ENCODE peak calls at places on chromosomes 2 and 18, in seven cellular contexts. R, T, P, L, Y, E and S are unnamed samples.

GRCh38 chr2:240646061-240646899 is 21.0 kb downstream of the GPR35 start:
- DNase-seq in Y (no peak), T (no peak), E (peak; percentile 59), L (no peak), R (no peak), P (no peak), S (no peak)

GRCh38 chr2:158723921-158724802 is 71.0 kb upstream of the DAPL1 start:
- DNase-seq in T (peak; percentile 63), E (peak; percentile 27), Y (peak; percentile 55), P (no peak), R (peak; percentile 35), L (peak; percentile 35), S (peak; percentile 89)

GRCh38 chr2:33602216-33602830 is 3.2 kb upstream of the FAM98A start:
- DNase-seq in P (no peak), E (no peak), Y (no peak), R (no peak), T (no peak), L (no peak), S (no peak)

GRCh38 chr2:231191896-231192872 is 6.2 kb upstream of the ARMC9 start:
- DNase-seq in T (peak; percentile 70), Y (peak; percentile 80), R (peak; percentile 62), L (no peak), P (peak; percentile 89), E (peak; percentile 63), S (peak; percentile 40)

GRCh38 chr2:56714400-56714799 is 530.6 kb downstream of the CCDC85A start:
- DNase-seq in E (no peak), L (no peak), R (no peak), Y (no peak), T (no peak), P (no peak), S (no peak)

GRCh38 chr2:38750011-38750792 is 959 bp downstream of the SRSF7 start:
- DNase-seq in T (no peak), E (peak; percentile 62), R (peak; percentile 70), L (no peak), P (peak; percentile 79), Y (peak; percentile 23), S (peak; percentile 37)

GRCh38 chr18:41731887-41732286 is 223.1 kb upstream of the PIK3C3 start:
- DNase-seq in R (no peak), P (no peak), L (no peak), E (no peak), T (no peak), Y (no peak), S (no peak)

GRCh38 chr2:148253716-148254115 is 232.8 kb downstream of the MBD5 start:
- DNase-seq in L (peak; percentile 6), E (peak; percentile 41), R (peak; percentile 11), T (no peak), P (no peak), Y (no peak), S (no peak)

GRCh38 chr18:21489119-21489750 is 111.3 kb downstream of the ESCO1 start:
- DNase-seq in E (peak; percentile 72), Y (peak; percentile 60), L (peak; percentile 40), P (peak; percentile 71), T (peak; percentile 63), R (peak; percentile 78), S (peak; percentile 60)

GRCh38 chr2:231111987-231112386 is 12.9 kb downstream of the HTR2B start:
- DNase-seq in E (no peak), P (no peak), L (no peak), T (no peak), Y (no peak), R (no peak), S (no peak)

GRCh38 chr2:199302851-199303250 is 154.9 kb downstream of the SATB2 start:
- DNase-seq in L (no peak), R (no peak), T (no peak), Y (no peak), E (no peak), P (no peak), S (no peak)
- TF ChIP-seq MAX in L (no peak), R (no peak), T (no peak), Y (no peak), E (no peak), P (no peak), S (no peak)

GRCh38 chr2:179255129-179255528 is 9.5 kb downstream of the SESTD1 start:
- DNase-seq in E (no peak), T (no peak), R (no peak), L (no peak), Y (no peak), P (no peak), S (no peak)
- TF ChIP-seq MAX in E (no peak), T (no peak), R (no peak), L (no peak), Y (no peak), P (no peak), S (no peak)

DNA sequence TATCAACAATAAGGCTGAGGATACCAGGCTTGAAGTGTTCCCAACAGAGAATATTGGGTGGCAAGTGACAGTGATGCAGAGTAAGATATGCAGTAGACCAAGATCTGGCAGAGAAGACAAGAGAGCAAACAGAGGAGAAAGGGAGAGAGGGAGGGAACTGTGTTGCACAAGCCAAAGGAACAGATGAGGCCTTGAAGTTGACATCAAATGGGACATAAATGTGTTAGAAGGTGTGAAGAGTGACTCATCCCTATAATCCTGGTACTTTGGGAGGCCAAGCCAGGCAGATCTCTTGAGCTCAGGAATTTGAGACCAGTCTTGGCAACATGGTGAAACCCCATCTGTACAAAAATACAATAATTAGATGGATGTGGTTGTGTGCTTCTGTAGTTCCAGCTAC is 342.9 kb downstream of the PARD3B start:
- DNase-seq in R (no peak), Y (no peak), E (no peak), P (no peak), L (no peak), T (no peak), S (no peak)
- TF ChIP-seq MAX in R (no peak), Y (no peak), E (no peak), P (no peak), L (no peak), T (no peak), S (no peak)

DNA sequence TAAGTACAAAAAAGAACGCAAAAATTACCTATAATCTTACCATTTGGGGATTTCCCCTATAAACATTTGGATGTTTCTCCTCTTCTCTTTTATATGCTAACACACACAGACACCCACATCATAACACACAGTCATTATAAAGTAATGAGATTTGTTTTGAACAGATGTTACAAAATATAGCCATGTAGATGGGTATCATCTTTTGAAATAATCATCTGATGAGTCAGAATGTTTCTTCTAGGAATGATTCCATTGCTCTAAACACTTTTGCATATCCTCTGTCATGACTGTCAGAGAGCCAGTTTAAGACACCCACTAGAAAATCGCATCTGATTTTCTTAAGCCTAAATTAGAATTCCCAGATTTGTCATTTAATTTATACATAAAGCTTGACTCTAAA is 442.6 kb downstream of the CMPK2 start:
- DNase-seq in T (no peak), L (no peak), P (peak; percentile 33), R (no peak), Y (no peak), E (no peak), S (no peak)
- TF ChIP-seq MAX in T (no peak), L (no peak), P (no peak), R (no peak), Y (no peak), E (no peak), S (no peak)

GRCh38 chr2:169182573-169182972 is 113.2 kb downstream of the DHRS9 start:
- DNase-seq in T (no peak), P (no peak), L (no peak), E (no peak), Y (no peak), R (no peak), S (no peak)
- TF ChIP-seq MAX in T (no peak), P (no peak), L (no peak), E (no peak), Y (no peak), R (no peak), S (no peak)

GRCh38 chr2:186695081-186695756 is 1.4 kb downstream of the FAM171B start:
- DNase-seq in Y (no peak), E (no peak), P (peak; percentile 44), L (no peak), T (no peak), R (no peak), S (no peak)
- TF ChIP-seq MAX in Y (no peak), E (no peak), P (peak; percentile 68), L (no peak), T (no peak), R (no peak), S (no peak)

GRCh38 chr2:118115761-118116160 is 27.5 kb downstream of the INSIG2 start:
- DNase-seq in E (no peak), R (no peak), L (no peak), P (no peak), Y (no peak), T (no peak), S (no peak)
- TF ChIP-seq MAX in E (no peak), R (no peak), L (no peak), P (no peak), Y (no peak), T (no peak), S (no peak)

GRCh38 chr2:146123256-146123655 is 1603.3 kb upstream of the ZEB2 start:
- DNase-seq in P (no peak), E (no peak), L (no peak), Y (no peak), T (no peak), R (no peak), S (no peak)

GRCh38 chr2:146123714-146124113 is 1603.8 kb upstream of the ZEB2 start:
- DNase-seq in T (no peak), Y (no peak), R (no peak), L (no peak), E (no peak), P (no peak), S (no peak)

GRCh38 chr2:146124741-146125140 is 1604.8 kb upstream of the ZEB2 start:
- DNase-seq in R (no peak), Y (no peak), L (no peak), P (no peak), E (peak; percentile 16), T (no peak), S (no peak)

GRCh38 chr2:146119586-146119985 is 1599.7 kb upstream of the ZEB2 start:
- DNase-seq in R (no peak), E (no peak), Y (no peak), P (no peak), T (no peak), L (no peak), S (no peak)
- TF ChIP-seq MAX in R (no peak), E (no peak), Y (no peak), P (no peak), T (no peak), L (no peak), S (no peak)

GRCh38 chr18:54787098-54787497 is 41.2 kb upstream of the RAB27B start:
- DNase-seq in R (no peak), E (peak; percentile 60), T (no peak), L (no peak), P (no peak), Y (no peak), S (no peak)

GRCh38 chr18:54786211-54786610 is 42.1 kb upstream of the RAB27B start:
- DNase-seq in R (no peak), Y (no peak), E (no peak), T (no peak), L (no peak), P (no peak), S (no peak)

GRCh38 chr18:54791657-54792056 is 36.6 kb upstream of the RAB27B start:
- DNase-seq in E (no peak), L (no peak), R (no peak), Y (no peak), T (no peak), P (no peak), S (no peak)

GRCh38 chr18:54790109-54790508 is 38.2 kb upstream of the RAB27B start:
- DNase-seq in T (no peak), P (no peak), L (no peak), E (no peak), R (no peak), Y (no peak), S (no peak)

GRCh38 chr18:54787616-54788015 is 40.7 kb upstream of the RAB27B start:
- DNase-seq in L (no peak), Y (no peak), E (no peak), P (no peak), R (no peak), T (no peak), S (no peak)
- TF ChIP-seq MAX in L (no peak), Y (no peak), E (no peak), P (no peak), R (no peak), T (no peak), S (no peak)